ENCODE peak calls at places on chromosomes 5 and 9, in six cellular contexts. One of them, this sample, is unnamed.

GRCh38 chr5:132204736-132205135 is 22.9 kb downstream of the P4HA2 start:
- DNase-seq in upper lobe of right lung: no peak
- DNase-seq in left ventricle myocardium inferior: no peak
- DNase-seq in neural progenitor cell: no peak
- DNase-seq in effector memory CD4-positive, alpha-beta T cell: no peak
- DNase-seq in Peyer's patch: no peak
- DNase-seq in this sample: no peak

GRCh38 chr9:132164604-132165362 is 2.9 kb downstream of the NTNG2 start:
- DNase-seq in upper lobe of right lung: no peak
- DNase-seq in left ventricle myocardium inferior: no peak
- DNase-seq in neural progenitor cell: peak; percentile 43
- DNase-seq in effector memory CD4-positive, alpha-beta T cell: no peak
- DNase-seq in Peyer's patch: peak; percentile 71
- DNase-seq in this sample: no peak

GRCh38 chr9:90773593-90773992 is 28.0 kb upstream of the SYK start:
- DNase-seq in upper lobe of right lung: no peak
- DNase-seq in left ventricle myocardium inferior: no peak
- DNase-seq in neural progenitor cell: peak; percentile 49
- DNase-seq in effector memory CD4-positive, alpha-beta T cell: no peak
- DNase-seq in Peyer's patch: peak; percentile 61
- DNase-seq in this sample: no peak

GRCh38 chr5:102380174-102380573 is 84.1 kb upstream of the SLCO4C1 start:
- DNase-seq in upper lobe of right lung: no peak
- DNase-seq in left ventricle myocardium inferior: no peak
- DNase-seq in neural progenitor cell: no peak
- DNase-seq in effector memory CD4-positive, alpha-beta T cell: no peak
- DNase-seq in Peyer's patch: no peak
- DNase-seq in this sample: no peak

GRCh38 chr5:35247645-35248034 is 17.4 kb upstream of the PRLR start:
- DNase-seq in upper lobe of right lung: no peak
- DNase-seq in left ventricle myocardium inferior: no peak
- DNase-seq in neural progenitor cell: no peak
- DNase-seq in effector memory CD4-positive, alpha-beta T cell: no peak
- DNase-seq in Peyer's patch: no peak
- DNase-seq in this sample: no peak

GRCh38 chr5:50740832-50741231 is 74.4 kb downstream of the PARP8 start:
- DNase-seq in upper lobe of right lung: no peak
- DNase-seq in left ventricle myocardium inferior: no peak
- DNase-seq in neural progenitor cell: no peak
- DNase-seq in effector memory CD4-positive, alpha-beta T cell: no peak
- DNase-seq in Peyer's patch: no peak
- DNase-seq in this sample: no peak

GRCh38 chr9:107932036-107932435 is 442.5 kb upstream of the KLF4 start:
- DNase-seq in upper lobe of right lung: no peak
- DNase-seq in left ventricle myocardium inferior: no peak
- DNase-seq in neural progenitor cell: no peak
- DNase-seq in effector memory CD4-positive, alpha-beta T cell: no peak
- DNase-seq in Peyer's patch: no peak
- DNase-seq in this sample: no peak

GRCh38 chr9:126952180-126952960 is 37.8 kb downstream of the RALGPS1 start:
- DNase-seq in upper lobe of right lung: no peak
- DNase-seq in left ventricle myocardium inferior: no peak
- DNase-seq in neural progenitor cell: no peak
- DNase-seq in effector memory CD4-positive, alpha-beta T cell: no peak
- DNase-seq in Peyer's patch: no peak
- DNase-seq in this sample: no peak

GRCh38 chr5:73591698-73592501 is 26.4 kb downstream of the UTP15 start:
- DNase-seq in upper lobe of right lung: no peak
- DNase-seq in left ventricle myocardium inferior: no peak
- DNase-seq in neural progenitor cell: no peak
- DNase-seq in effector memory CD4-positive, alpha-beta T cell: no peak
- DNase-seq in Peyer's patch: no peak
- DNase-seq in this sample: no peak

GRCh38 chr5:160649304-160649703 is 202.7 kb downstream of the ATP10B start:
- DNase-seq in upper lobe of right lung: no peak
- DNase-seq in left ventricle myocardium inferior: no peak
- DNase-seq in neural progenitor cell: peak; percentile 67
- DNase-seq in effector memory CD4-positive, alpha-beta T cell: no peak
- DNase-seq in Peyer's patch: peak; percentile 60
- DNase-seq in this sample: no peak

GRCh38 chr5:127666043-127666716 is 17.3 kb downstream of the CTXN3 start:
- DNase-seq in upper lobe of right lung: no peak
- DNase-seq in left ventricle myocardium inferior: no peak
- DNase-seq in neural progenitor cell: no peak
- DNase-seq in effector memory CD4-positive, alpha-beta T cell: no peak
- DNase-seq in Peyer's patch: no peak
- DNase-seq in this sample: no peak

GRCh38 chr9:95645992-95646391 is 129.2 kb upstream of the PTCH1 start:
- DNase-seq in upper lobe of right lung: no peak
- DNase-seq in left ventricle myocardium inferior: no peak
- DNase-seq in neural progenitor cell: no peak
- DNase-seq in effector memory CD4-positive, alpha-beta T cell: no peak
- DNase-seq in Peyer's patch: no peak
- DNase-seq in this sample: no peak

GRCh38 chr5:16428359-16428758 is 37.2 kb downstream of the ZNF622 start:
- DNase-seq in upper lobe of right lung: no peak
- DNase-seq in left ventricle myocardium inferior: no peak
- DNase-seq in neural progenitor cell: no peak
- DNase-seq in effector memory CD4-positive, alpha-beta T cell: no peak
- DNase-seq in Peyer's patch: no peak
- DNase-seq in this sample: no peak

GRCh38 chr9:78713746-78714405 is 417.0 kb downstream of the PSAT1 start:
- DNase-seq in upper lobe of right lung: no peak
- DNase-seq in left ventricle myocardium inferior: no peak
- DNase-seq in neural progenitor cell: no peak
- DNase-seq in effector memory CD4-positive, alpha-beta T cell: no peak
- DNase-seq in Peyer's patch: no peak
- DNase-seq in this sample: no peak

GRCh38 chr9:135000647-135001245 is 83.0 kb upstream of the FCN1 start:
- DNase-seq in upper lobe of right lung: peak; percentile 12
- DNase-seq in left ventricle myocardium inferior: no peak
- DNase-seq in neural progenitor cell: peak; percentile 29
- DNase-seq in effector memory CD4-positive, alpha-beta T cell: no peak
- DNase-seq in Peyer's patch: no peak
- DNase-seq in this sample: no peak

GRCh38 chr9:81607593-81608288 is 81.6 kb downstream of the TLE1 start:
- DNase-seq in upper lobe of right lung: no peak
- DNase-seq in left ventricle myocardium inferior: no peak
- DNase-seq in neural progenitor cell: no peak
- DNase-seq in effector memory CD4-positive, alpha-beta T cell: no peak
- DNase-seq in Peyer's patch: no peak
- DNase-seq in this sample: no peak

GRCh38 chr9:81610739-81611107 is 78.6 kb downstream of the TLE1 start:
- DNase-seq in upper lobe of right lung: no peak
- DNase-seq in left ventricle myocardium inferior: no peak
- DNase-seq in neural progenitor cell: no peak
- DNase-seq in effector memory CD4-positive, alpha-beta T cell: no peak
- DNase-seq in Peyer's patch: no peak
- DNase-seq in this sample: no peak

GRCh38 chr9:81611664-81612063 is 77.7 kb downstream of the TLE1 start:
- DNase-seq in upper lobe of right lung: no peak
- DNase-seq in left ventricle myocardium inferior: no peak
- DNase-seq in neural progenitor cell: no peak
- DNase-seq in effector memory CD4-positive, alpha-beta T cell: no peak
- DNase-seq in Peyer's patch: no peak
- DNase-seq in this sample: no peak

GRCh38 chr9:81608289-81608657 is 81.1 kb downstream of the TLE1 start:
- DNase-seq in upper lobe of right lung: no peak
- DNase-seq in left ventricle myocardium inferior: no peak
- DNase-seq in neural progenitor cell: no peak
- DNase-seq in effector memory CD4-positive, alpha-beta T cell: no peak
- DNase-seq in Peyer's patch: no peak
- DNase-seq in this sample: no peak

GRCh38 chr9:81609782-81610738 is 79.3 kb downstream of the TLE1 start:
- DNase-seq in upper lobe of right lung: no peak
- DNase-seq in left ventricle myocardium inferior: no peak
- DNase-seq in neural progenitor cell: no peak
- DNase-seq in effector memory CD4-positive, alpha-beta T cell: no peak
- DNase-seq in Peyer's patch: no peak
- DNase-seq in this sample: no peak
- H3K27ac ChIP-seq in upper lobe of right lung: no peak overlapping the region
- H3K27ac ChIP-seq in left ventricle myocardium inferior: no peak overlapping the region
- H3K27ac ChIP-seq in neural progenitor cell: no peak overlapping the region
- H3K27ac ChIP-seq in effector memory CD4-positive, alpha-beta T cell: no peak overlapping the region
- H3K27ac ChIP-seq in Peyer's patch: no peak overlapping the region
- H3K27ac ChIP-seq in this sample: no peak overlapping the region

GRCh38 chr9:21681641-21682040 is 120.8 kb upstream of the MTAP start:
- DNase-seq in upper lobe of right lung: no peak
- DNase-seq in left ventricle myocardium inferior: no peak
- DNase-seq in neural progenitor cell: no peak
- DNase-seq in effector memory CD4-positive, alpha-beta T cell: no peak
- DNase-seq in Peyer's patch: no peak
- DNase-seq in this sample: no peak
- H3K27ac ChIP-seq in upper lobe of right lung: no peak overlapping the region
- H3K27ac ChIP-seq in left ventricle myocardium inferior: no peak overlapping the region
- H3K27ac ChIP-seq in neural progenitor cell: no peak overlapping the region
- H3K27ac ChIP-seq in effector memory CD4-positive, alpha-beta T cell: no peak overlapping the region
- H3K27ac ChIP-seq in Peyer's patch: no peak overlapping the region
- H3K27ac ChIP-seq in this sample: no peak overlapping the region

GRCh38 chr9:125889524-125890473 is 142.6 kb downstream of the PBX3 start:
- DNase-seq in upper lobe of right lung: peak; percentile 69
- DNase-seq in left ventricle myocardium inferior: peak; percentile 39
- DNase-seq in neural progenitor cell: peak; percentile 80
- DNase-seq in effector memory CD4-positive, alpha-beta T cell: peak; percentile 8
- DNase-seq in Peyer's patch: peak; percentile 48
- DNase-seq in this sample: peak; percentile 75
- H3K27ac ChIP-seq in upper lobe of right lung: no peak overlapping the region
- H3K27ac ChIP-seq in left ventricle myocardium inferior: peak overlapping the region; percentile 83
- H3K27ac ChIP-seq in neural progenitor cell: peak overlapping the region; percentile 53
- H3K27ac ChIP-seq in effector memory CD4-positive, alpha-beta T cell: no peak overlapping the region
- H3K27ac ChIP-seq in Peyer's patch: peak overlapping the region; percentile 60
- H3K27ac ChIP-seq in this sample: peak overlapping the region; percentile 79

GRCh38 chr5:54651482-54652076 is 134.0 kb downstream of the SNX18 start:
- DNase-seq in upper lobe of right lung: peak; percentile 85
- DNase-seq in left ventricle myocardium inferior: peak; percentile 88
- DNase-seq in neural progenitor cell: no peak
- DNase-seq in effector memory CD4-positive, alpha-beta T cell: no peak
- DNase-seq in Peyer's patch: peak; percentile 59
- DNase-seq in this sample: no peak

GRCh38 chr5:54646285-54647101 is 128.9 kb downstream of the SNX18 start:
- DNase-seq in upper lobe of right lung: peak; percentile 75
- DNase-seq in left ventricle myocardium inferior: peak; percentile 88
- DNase-seq in neural progenitor cell: peak; percentile 64
- DNase-seq in effector memory CD4-positive, alpha-beta T cell: peak; percentile 22
- DNase-seq in Peyer's patch: peak; percentile 89
- DNase-seq in this sample: peak; percentile 17

GRCh38 chr5:54644226-54644625 is 126.7 kb downstream of the SNX18 start:
- DNase-seq in upper lobe of right lung: no peak
- DNase-seq in left ventricle myocardium inferior: no peak
- DNase-seq in neural progenitor cell: no peak
- DNase-seq in effector memory CD4-positive, alpha-beta T cell: no peak
- DNase-seq in Peyer's patch: no peak
- DNase-seq in this sample: no peak

GRCh38 chr5:54645888-54646284 is 128.3 kb downstream of the SNX18 start:
- DNase-seq in upper lobe of right lung: no peak
- DNase-seq in left ventricle myocardium inferior: no peak
- DNase-seq in neural progenitor cell: no peak
- DNase-seq in effector memory CD4-positive, alpha-beta T cell: no peak
- DNase-seq in Peyer's patch: no peak
- DNase-seq in this sample: no peak

DNA sequence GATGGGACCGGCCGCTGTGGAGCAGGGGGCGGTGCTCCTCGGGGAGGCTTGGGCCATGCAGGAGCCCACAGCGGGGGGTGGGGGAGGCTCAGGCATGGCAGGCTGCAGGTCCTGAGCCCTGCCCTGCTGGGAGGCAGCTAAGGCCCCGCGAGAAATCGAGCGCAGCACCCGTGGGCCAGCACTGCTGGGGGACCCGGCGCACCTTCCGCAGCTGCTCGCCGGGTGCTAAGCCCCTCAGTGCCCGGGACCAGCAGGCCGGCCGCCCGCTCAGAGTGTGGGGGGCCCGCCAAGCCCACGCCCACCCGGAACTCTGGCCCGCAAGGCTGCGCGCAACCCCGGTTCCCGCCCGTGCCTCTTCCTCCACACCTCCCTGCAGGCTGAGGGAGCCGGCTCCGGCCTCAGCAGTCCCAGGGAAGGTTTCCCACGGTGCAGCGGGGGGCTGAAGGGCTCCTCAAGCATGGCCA is 131.5 kb downstream of the SNX18 start:
- DNase-seq in upper lobe of right lung: no peak
- DNase-seq in left ventricle myocardium inferior: no peak
- DNase-seq in neural progenitor cell: no peak
- DNase-seq in effector memory CD4-positive, alpha-beta T cell: no peak
- DNase-seq in Peyer's patch: no peak
- DNase-seq in this sample: no peak
- H3K27ac ChIP-seq in upper lobe of right lung: no peak overlapping the region
- H3K27ac ChIP-seq in left ventricle myocardium inferior: no peak overlapping the region
- H3K27ac ChIP-seq in neural progenitor cell: no peak overlapping the region
- H3K27ac ChIP-seq in effector memory CD4-positive, alpha-beta T cell: no peak overlapping the region
- H3K27ac ChIP-seq in Peyer's patch: no peak overlapping the region
- H3K27ac ChIP-seq in this sample: no peak overlapping the region

DNA sequence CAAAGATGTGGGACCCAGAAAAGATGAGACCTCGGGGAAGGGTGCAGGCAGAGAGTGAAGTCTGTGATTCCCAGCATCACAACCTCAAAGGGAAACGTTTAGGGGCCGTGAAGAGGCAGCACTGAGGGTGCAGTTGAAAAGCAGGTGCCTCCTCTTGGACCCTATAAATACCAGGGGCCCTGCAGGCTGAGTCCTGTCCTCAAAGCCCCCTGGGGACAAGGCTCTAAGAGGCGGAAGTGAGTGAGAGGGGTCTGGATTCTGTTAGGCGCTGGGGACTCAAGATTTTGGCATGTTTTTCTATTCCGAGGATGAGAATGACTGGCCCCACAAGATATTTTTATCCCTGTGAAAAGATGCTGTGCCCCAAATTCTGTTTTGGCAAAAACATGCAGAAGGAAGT is 107.8 kb downstream of the THBS4 start:
- DNase-seq in upper lobe of right lung: no peak
- DNase-seq in left ventricle myocardium inferior: no peak
- DNase-seq in neural progenitor cell: no peak
- DNase-seq in effector memory CD4-positive, alpha-beta T cell: no peak
- DNase-seq in Peyer's patch: no peak
- DNase-seq in this sample: no peak
- H3K27ac ChIP-seq in upper lobe of right lung: peak overlapping the region; percentile 78
- H3K27ac ChIP-seq in left ventricle myocardium inferior: peak overlapping the region; percentile 90
- H3K27ac ChIP-seq in neural progenitor cell: peak overlapping the region; percentile 46
- H3K27ac ChIP-seq in effector memory CD4-positive, alpha-beta T cell: peak overlapping the region; percentile 33
- H3K27ac ChIP-seq in Peyer's patch: no peak overlapping the region
- H3K27ac ChIP-seq in this sample: no peak overlapping the region

DNA sequence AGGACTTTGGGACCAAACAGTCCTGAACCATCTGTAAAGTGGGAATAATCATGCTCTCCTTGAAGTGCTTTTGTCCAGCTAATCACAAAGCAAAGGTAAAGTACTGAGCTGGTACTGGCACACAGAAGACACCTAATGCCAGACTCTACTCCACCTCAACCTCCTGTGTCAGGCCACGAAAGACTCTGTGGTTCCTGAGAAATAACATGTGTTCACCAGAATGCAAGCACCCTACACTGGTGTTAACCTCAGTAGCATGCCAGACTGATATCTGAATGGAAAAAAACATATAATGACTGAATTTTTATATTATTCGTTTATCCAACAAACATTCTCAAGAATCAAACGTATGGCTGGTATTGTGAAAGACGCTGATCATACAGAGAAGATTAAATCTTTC is 97.1 kb upstream of the IFNE start:
- DNase-seq in upper lobe of right lung: no peak
- DNase-seq in left ventricle myocardium inferior: no peak
- DNase-seq in neural progenitor cell: no peak
- DNase-seq in effector memory CD4-positive, alpha-beta T cell: peak; percentile 9
- DNase-seq in Peyer's patch: no peak
- DNase-seq in this sample: no peak
- H3K27ac ChIP-seq in upper lobe of right lung: no peak overlapping the region
- H3K27ac ChIP-seq in left ventricle myocardium inferior: no peak overlapping the region
- H3K27ac ChIP-seq in neural progenitor cell: no peak overlapping the region
- H3K27ac ChIP-seq in effector memory CD4-positive, alpha-beta T cell: peak overlapping the region; percentile 27
- H3K27ac ChIP-seq in Peyer's patch: no peak overlapping the region
- H3K27ac ChIP-seq in this sample: no peak overlapping the region

GRCh38 chr9:118729981-118730380 is 639.3 kb downstream of the BRINP1 start:
- DNase-seq in upper lobe of right lung: no peak
- DNase-seq in left ventricle myocardium inferior: no peak
- DNase-seq in neural progenitor cell: no peak
- DNase-seq in effector memory CD4-positive, alpha-beta T cell: no peak
- DNase-seq in Peyer's patch: no peak
- DNase-seq in this sample: no peak
- H3K27ac ChIP-seq in upper lobe of right lung: no peak overlapping the region
- H3K27ac ChIP-seq in left ventricle myocardium inferior: no peak overlapping the region
- H3K27ac ChIP-seq in neural progenitor cell: no peak overlapping the region
- H3K27ac ChIP-seq in effector memory CD4-positive, alpha-beta T cell: no peak overlapping the region
- H3K27ac ChIP-seq in Peyer's patch: no peak overlapping the region
- H3K27ac ChIP-seq in this sample: no peak overlapping the region